ENCODE peak calls at places on chromosomes 2 and 18, in ten cellular contexts. One of them, this sample, is unnamed. For H3K4me1 and H3K9me3, the result is how much of the 10 kb centered on the place peaks cover.

GRCh38 chr2:237488901-237489860 is 2.1 kb downstream of the MLPH start:
- DNase-seq in GM23248: peak
- DNase-seq in body of pancreas: peak
- DNase-seq in cardiac muscle cell: no peak
- DNase-seq in RWPE2: no peak
- DNase-seq in Panc1: no peak
- DNase-seq in neural progenitor cell: no peak
- DNase-seq in HepG2: no peak
- DNase-seq in colonic mucosa: peak
- DNase-seq in mammary epithelial cell: peak
- DNase-seq in this sample: no peak

GRCh38 chr2:189276277-189276676 is 96.7 kb upstream of the COL5A2 start:
- DNase-seq in GM23248: peak
- DNase-seq in body of pancreas: no peak
- DNase-seq in cardiac muscle cell: no peak
- DNase-seq in RWPE2: no peak
- DNase-seq in Panc1: peak
- DNase-seq in neural progenitor cell: no peak
- DNase-seq in HepG2: no peak
- DNase-seq in colonic mucosa: no peak
- DNase-seq in mammary epithelial cell: peak
- DNase-seq in this sample: no peak

GRCh38 chr18:24395049-24395780 is 2.4 kb downstream of the OSBPL1A start:
- DNase-seq in GM23248: peak
- DNase-seq in body of pancreas: no peak
- DNase-seq in cardiac muscle cell: no peak
- DNase-seq in RWPE2: no peak
- DNase-seq in Panc1: no peak
- DNase-seq in neural progenitor cell: no peak
- DNase-seq in HepG2: no peak
- DNase-seq in colonic mucosa: no peak
- DNase-seq in mammary epithelial cell: no peak
- DNase-seq in this sample: no peak

GRCh38 chr2:221124542-221125235 is 447.4 kb downstream of the EPHA4 start:
- DNase-seq in GM23248: peak
- DNase-seq in body of pancreas: no peak
- DNase-seq in cardiac muscle cell: no peak
- DNase-seq in RWPE2: no peak
- DNase-seq in Panc1: no peak
- DNase-seq in neural progenitor cell: no peak
- DNase-seq in HepG2: no peak
- DNase-seq in colonic mucosa: no peak
- DNase-seq in mammary epithelial cell: peak
- DNase-seq in this sample: no peak

GRCh38 chr2:96122391-96122790 is 6.0 kb upstream of the ADRA2B start:
- DNase-seq in GM23248: no peak
- DNase-seq in body of pancreas: no peak
- DNase-seq in cardiac muscle cell: no peak
- DNase-seq in RWPE2: no peak
- DNase-seq in Panc1: no peak
- DNase-seq in neural progenitor cell: no peak
- DNase-seq in HepG2: no peak
- DNase-seq in colonic mucosa: no peak
- DNase-seq in mammary epithelial cell: no peak
- DNase-seq in this sample: no peak

GRCh38 chr2:9228088-9228751 is 21.6 kb downstream of the ASAP2 start:
- DNase-seq in GM23248: peak
- DNase-seq in body of pancreas: no peak
- DNase-seq in cardiac muscle cell: no peak
- DNase-seq in RWPE2: no peak
- DNase-seq in Panc1: no peak
- DNase-seq in neural progenitor cell: no peak
- DNase-seq in HepG2: no peak
- DNase-seq in colonic mucosa: no peak
- DNase-seq in mammary epithelial cell: no peak
- DNase-seq in this sample: no peak

GRCh38 chr2:204923957-204924356 is 378.7 kb downstream of the PARD3B start:
- DNase-seq in GM23248: no peak
- DNase-seq in body of pancreas: no peak
- DNase-seq in cardiac muscle cell: no peak
- DNase-seq in RWPE2: no peak
- DNase-seq in Panc1: no peak
- DNase-seq in neural progenitor cell: no peak
- DNase-seq in HepG2: no peak
- DNase-seq in colonic mucosa: no peak
- DNase-seq in mammary epithelial cell: no peak
- DNase-seq in this sample: no peak

GRCh38 chr2:98470851-98471255 is 26.2 kb downstream of the INPP4A start:
- DNase-seq in GM23248: no peak
- DNase-seq in body of pancreas: no peak
- DNase-seq in cardiac muscle cell: no peak
- DNase-seq in RWPE2: no peak
- DNase-seq in Panc1: no peak
- DNase-seq in neural progenitor cell: no peak
- DNase-seq in HepG2: no peak
- DNase-seq in colonic mucosa: no peak
- DNase-seq in mammary epithelial cell: no peak
- DNase-seq in this sample: no peak

GRCh38 chr2:10030311-10030736 is 13.0 kb upstream of the KLF11 start:
- DNase-seq in GM23248: peak
- DNase-seq in body of pancreas: no peak
- DNase-seq in cardiac muscle cell: no peak
- DNase-seq in RWPE2: no peak
- DNase-seq in Panc1: no peak
- DNase-seq in neural progenitor cell: no peak
- DNase-seq in HepG2: peak
- DNase-seq in colonic mucosa: peak
- DNase-seq in mammary epithelial cell: no peak
- DNase-seq in this sample: no peak

GRCh38 chr18:47397671-47398319 is 146.3 kb upstream of the SKOR2 start:
- DNase-seq in GM23248: no peak
- DNase-seq in body of pancreas: peak
- DNase-seq in cardiac muscle cell: no peak
- DNase-seq in RWPE2: no peak
- DNase-seq in Panc1: no peak
- DNase-seq in neural progenitor cell: peak
- DNase-seq in HepG2: peak
- DNase-seq in colonic mucosa: peak
- DNase-seq in mammary epithelial cell: no peak
- DNase-seq in this sample: no peak

GRCh38 chr18:39799010-39799409 is 2156.0 kb upstream of the PIK3C3 start:
- DNase-seq in GM23248: peak
- DNase-seq in body of pancreas: no peak
- DNase-seq in cardiac muscle cell: no peak
- DNase-seq in RWPE2: no peak
- DNase-seq in Panc1: no peak
- DNase-seq in neural progenitor cell: no peak
- DNase-seq in HepG2: no peak
- DNase-seq in colonic mucosa: peak
- DNase-seq in mammary epithelial cell: peak
- DNase-seq in this sample: peak

GRCh38 chr2:173354073-173354600 is 535 bp upstream of the CDCA7 start:
- DNase-seq in GM23248: peak
- DNase-seq in body of pancreas: no peak
- DNase-seq in cardiac muscle cell: no peak
- DNase-seq in RWPE2: no peak
- DNase-seq in Panc1: no peak
- DNase-seq in neural progenitor cell: no peak
- DNase-seq in HepG2: peak
- DNase-seq in colonic mucosa: no peak
- DNase-seq in mammary epithelial cell: no peak
- DNase-seq in this sample: peak

GRCh38 chr2:1299053-1299452 is 114.2 kb upstream of the TPO start:
- DNase-seq in GM23248: no peak
- DNase-seq in body of pancreas: no peak
- DNase-seq in cardiac muscle cell: no peak
- DNase-seq in RWPE2: no peak
- DNase-seq in Panc1: no peak
- DNase-seq in neural progenitor cell: no peak
- DNase-seq in HepG2: no peak
- DNase-seq in colonic mucosa: no peak
- DNase-seq in mammary epithelial cell: no peak
- DNase-seq in this sample: no peak

GRCh38 chr2:108139521-108139920 is 100.2 kb upstream of the SULT1C3 start:
- DNase-seq in GM23248: peak
- DNase-seq in body of pancreas: no peak
- DNase-seq in cardiac muscle cell: peak
- DNase-seq in RWPE2: no peak
- DNase-seq in Panc1: no peak
- DNase-seq in neural progenitor cell: peak
- DNase-seq in HepG2: peak
- DNase-seq in colonic mucosa: no peak
- DNase-seq in mammary epithelial cell: peak
- DNase-seq in this sample: no peak

GRCh38 chr2:20191714-20192569 is 33.0 kb downstream of the SDC1 start:
- DNase-seq in GM23248: no peak
- DNase-seq in body of pancreas: no peak
- DNase-seq in cardiac muscle cell: no peak
- DNase-seq in RWPE2: no peak
- DNase-seq in Panc1: no peak
- DNase-seq in neural progenitor cell: no peak
- DNase-seq in HepG2: no peak
- DNase-seq in colonic mucosa: no peak
- DNase-seq in mammary epithelial cell: no peak
- DNase-seq in this sample: no peak

GRCh38 chr2:20193185-20193584 is 31.7 kb downstream of the SDC1 start:
- DNase-seq in GM23248: peak
- DNase-seq in body of pancreas: no peak
- DNase-seq in cardiac muscle cell: no peak
- DNase-seq in RWPE2: no peak
- DNase-seq in Panc1: no peak
- DNase-seq in neural progenitor cell: no peak
- DNase-seq in HepG2: no peak
- DNase-seq in colonic mucosa: no peak
- DNase-seq in mammary epithelial cell: no peak
- DNase-seq in this sample: no peak

GRCh38 chr2:20190862-20191713 is 33.8 kb downstream of the SDC1 start:
- DNase-seq in GM23248: no peak
- DNase-seq in body of pancreas: no peak
- DNase-seq in cardiac muscle cell: peak
- DNase-seq in RWPE2: no peak
- DNase-seq in Panc1: no peak
- DNase-seq in neural progenitor cell: peak
- DNase-seq in HepG2: peak
- DNase-seq in colonic mucosa: peak
- DNase-seq in mammary epithelial cell: no peak
- DNase-seq in this sample: no peak

GRCh38 chr2:20194097-20194989 is 30.6 kb downstream of the SDC1 start:
- DNase-seq in GM23248: no peak
- DNase-seq in body of pancreas: no peak
- DNase-seq in cardiac muscle cell: no peak
- DNase-seq in RWPE2: no peak
- DNase-seq in Panc1: no peak
- DNase-seq in neural progenitor cell: no peak
- DNase-seq in HepG2: no peak
- DNase-seq in colonic mucosa: no peak
- DNase-seq in mammary epithelial cell: no peak
- DNase-seq in this sample: no peak

GRCh38 chr2:20192781-20193180 is 32.1 kb downstream of the SDC1 start:
- DNase-seq in GM23248: no peak
- DNase-seq in body of pancreas: no peak
- DNase-seq in cardiac muscle cell: no peak
- DNase-seq in RWPE2: no peak
- DNase-seq in Panc1: no peak
- DNase-seq in neural progenitor cell: no peak
- DNase-seq in HepG2: no peak
- DNase-seq in colonic mucosa: no peak
- DNase-seq in mammary epithelial cell: no peak
- DNase-seq in this sample: no peak
- H3K4me3 ChIP-seq in GM23248: no peak
- H3K4me3 ChIP-seq in body of pancreas: no peak
- H3K4me3 ChIP-seq in cardiac muscle cell: no peak
- H3K4me3 ChIP-seq in RWPE2: no peak
- H3K4me3 ChIP-seq in Panc1: no peak
- H3K4me3 ChIP-seq in neural progenitor cell: no peak
- H3K4me3 ChIP-seq in HepG2: no peak
- H3K4me3 ChIP-seq in colonic mucosa: no peak
- H3K4me3 ChIP-seq in mammary epithelial cell: no peak
- H3K4me3 ChIP-seq in this sample: no peak

GRCh38 chr18:13514558-13514957 is 211.8 kb downstream of the FAM210A start:
- DNase-seq in GM23248: no peak
- DNase-seq in body of pancreas: no peak
- DNase-seq in cardiac muscle cell: no peak
- DNase-seq in RWPE2: no peak
- DNase-seq in Panc1: no peak
- DNase-seq in neural progenitor cell: no peak
- DNase-seq in HepG2: no peak
- DNase-seq in colonic mucosa: no peak
- DNase-seq in mammary epithelial cell: no peak
- DNase-seq in this sample: no peak
- H3K4me1 ChIP-seq in GM23248: under half
- H3K4me1 ChIP-seq in body of pancreas: under half
- H3K4me1 ChIP-seq in cardiac muscle cell: under half
- H3K4me1 ChIP-seq in RWPE2: under half
- H3K4me1 ChIP-seq in Panc1: under half
- H3K4me1 ChIP-seq in neural progenitor cell: under half
- H3K4me1 ChIP-seq in HepG2: under half
- H3K4me1 ChIP-seq in colonic mucosa: under half
- H3K4me1 ChIP-seq in mammary epithelial cell: under half
- H3K4me1 ChIP-seq in this sample: under half

DNA sequence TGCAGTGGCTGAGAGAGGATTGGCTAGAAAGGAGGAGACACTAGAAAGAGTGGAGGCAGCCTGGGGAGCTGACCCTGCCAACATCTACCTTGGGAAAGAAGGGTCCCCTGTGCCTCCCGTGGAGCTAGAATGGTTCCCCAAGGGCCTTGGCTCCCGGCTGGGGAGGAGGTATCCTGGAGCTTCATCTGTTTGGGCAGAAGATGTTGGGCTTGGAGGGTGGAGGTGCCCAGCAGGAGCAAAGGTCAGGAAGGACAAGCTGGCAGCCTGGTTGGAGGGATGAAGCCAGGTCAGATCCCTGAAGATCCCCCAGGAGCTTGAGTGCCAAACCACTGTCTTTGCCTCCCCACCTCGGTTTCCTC is 2.9 kb downstream of the ATP6V1B1 start:
- DNase-seq in GM23248: no peak
- DNase-seq in body of pancreas: no peak
- DNase-seq in cardiac muscle cell: no peak
- DNase-seq in RWPE2: no peak
- DNase-seq in Panc1: no peak
- DNase-seq in neural progenitor cell: no peak
- DNase-seq in HepG2: no peak
- DNase-seq in colonic mucosa: no peak
- DNase-seq in mammary epithelial cell: no peak
- DNase-seq in this sample: no peak
- H3K9me3 ChIP-seq in GM23248: under half
- H3K9me3 ChIP-seq in body of pancreas: under half
- H3K9me3 ChIP-seq in cardiac muscle cell: under half
- H3K9me3 ChIP-seq in RWPE2: under half
- H3K9me3 ChIP-seq in Panc1: under half
- H3K9me3 ChIP-seq in neural progenitor cell: under half
- H3K9me3 ChIP-seq in HepG2: under half
- H3K9me3 ChIP-seq in colonic mucosa: under half
- H3K9me3 ChIP-seq in mammary epithelial cell: under half
- H3K9me3 ChIP-seq in this sample: under half

GRCh38 chr2:59490192-59490591 is 1063.3 kb downstream of the BCL11A start:
- DNase-seq in GM23248: no peak
- DNase-seq in body of pancreas: no peak
- DNase-seq in cardiac muscle cell: no peak
- DNase-seq in RWPE2: no peak
- DNase-seq in Panc1: no peak
- DNase-seq in neural progenitor cell: no peak
- DNase-seq in HepG2: no peak
- DNase-seq in colonic mucosa: no peak
- DNase-seq in mammary epithelial cell: no peak
- DNase-seq in this sample: no peak

GRCh38 chr2:59484673-59485072 is 1068.8 kb downstream of the BCL11A start:
- DNase-seq in GM23248: no peak
- DNase-seq in body of pancreas: no peak
- DNase-seq in cardiac muscle cell: no peak
- DNase-seq in RWPE2: no peak
- DNase-seq in Panc1: no peak
- DNase-seq in neural progenitor cell: no peak
- DNase-seq in HepG2: no peak
- DNase-seq in colonic mucosa: no peak
- DNase-seq in mammary epithelial cell: no peak
- DNase-seq in this sample: no peak
- H3K4me3 ChIP-seq in GM23248: no peak
- H3K4me3 ChIP-seq in body of pancreas: no peak
- H3K4me3 ChIP-seq in cardiac muscle cell: no peak
- H3K4me3 ChIP-seq in RWPE2: no peak
- H3K4me3 ChIP-seq in Panc1: no peak
- H3K4me3 ChIP-seq in neural progenitor cell: no peak
- H3K4me3 ChIP-seq in HepG2: no peak
- H3K4me3 ChIP-seq in colonic mucosa: no peak
- H3K4me3 ChIP-seq in mammary epithelial cell: no peak
- H3K4me3 ChIP-seq in this sample: no peak